ENCODE peak calls at places on chromosomes 7 and 10, in ten cellular contexts. F, Q, J, K, R, N, T, D, W and O are unnamed samples.

GRCh38 chr10:18875480-18875879 is 173.1 kb upstream of the MALRD1 start:
- DNase-seq in F (no peak), Q (no peak), J (no peak), K (no peak), R (no peak), N (no peak), T (no peak), D (no peak), W (no peak), O (no peak)

GRCh38 chr7:157111311-157111710 is 27.4 kb upstream of the UBE3C start:
- DNase-seq in F (no peak), Q (no peak), J (no peak), K (no peak), R (no peak), N (no peak), T (no peak), D (no peak), W (no peak), O (no peak)

GRCh38 chr7:76397409-76398183 is 11.9 kb downstream of the SSC4D start:
- DNase-seq in F (peak; percentile 89), Q (peak; percentile 32), J (peak; percentile 87), K (peak; percentile 93), R (peak; percentile 84), N (peak; percentile 83), T (peak; percentile 89), D (peak; percentile 57), W (peak; percentile 47), O (peak; percentile 89)

GRCh38 chr7:2571409-2571808 is 12.6 kb downstream of the IQCE start:
- DNase-seq in F (peak; percentile 13), Q (no peak), J (no peak), K (no peak), R (no peak), N (no peak), T (no peak), D (no peak), W (peak; percentile 31), O (no peak)

GRCh38 chr7:38262545-38262944 is 10.9 kb downstream of the TARP start:
- DNase-seq in F (no peak), Q (no peak), J (no peak), K (no peak), R (no peak), N (no peak), T (no peak), D (no peak), W (no peak), O (no peak)

GRCh38 chr7:141128506-141128905 is 54.6 kb downstream of the TMEM178B start:
- DNase-seq in F (no peak), Q (no peak), J (no peak), K (no peak), R (no peak), N (no peak), T (no peak), D (no peak), W (no peak), O (no peak)

GRCh38 chr7:74068378-74069085 is 15.1 kb upstream of the LIMK1 start:
- DNase-seq in F (peak; percentile 49), Q (no peak), J (no peak), K (no peak), R (no peak), N (no peak), T (no peak), D (no peak), W (no peak), O (peak; percentile 43)

GRCh38 chr10:99775850-99776249 is 6.6 kb upstream of the ABCC2 start:
- DNase-seq in F (no peak), Q (no peak), J (no peak), K (no peak), R (peak; percentile 84), N (no peak), T (no peak), D (peak; percentile 90), W (no peak), O (no peak)

DNA sequence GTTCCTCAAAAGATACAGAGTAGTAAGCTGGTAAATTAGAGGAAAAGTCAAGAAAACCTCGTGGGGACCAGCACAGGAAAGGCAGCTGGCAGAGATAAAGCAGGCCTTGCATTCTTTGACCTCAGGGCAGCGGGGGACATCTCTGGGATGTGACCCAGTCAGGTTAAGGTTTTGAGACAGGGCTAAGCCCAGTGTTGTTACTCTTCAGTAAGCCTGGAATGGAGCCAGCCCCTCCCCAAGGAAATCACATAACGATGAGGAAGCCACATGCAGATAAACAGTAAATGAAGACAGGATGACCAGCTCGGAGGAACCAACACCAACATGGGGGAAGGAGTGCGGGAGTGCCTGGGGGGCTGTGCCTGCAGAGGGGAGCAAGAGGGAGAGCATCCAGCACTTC is 99.6 kb downstream of the JAZF1 start:
- DNase-seq in F (peak; percentile 61), Q (no peak), J (no peak), K (no peak), R (no peak), N (no peak), T (peak; percentile 24), D (no peak), W (no peak), O (no peak)
- H3K4me1 ChIP-seq in F (peaks cover 37% of the 10 kb centered on the region), Q (peaks cover 26% of the 10 kb centered on the region), J (peaks cover 15% of the 10 kb centered on the region), K (no peaks in the 10 kb centered on the region), R (peaks cover 36% of the 10 kb centered on the region), N (peaks cover 56% of the 10 kb centered on the region), T (no peaks in the 10 kb centered on the region), D (peaks cover 2% of the 10 kb centered on the region), W (peaks cover 22% of the 10 kb centered on the region), O (peaks cover 38% of the 10 kb centered on the region)

GRCh38 chr7:7820409-7820808 is 102.0 kb upstream of the RPA3 start:
- DNase-seq in F (no peak), Q (no peak), J (no peak), K (no peak), R (no peak), N (no peak), T (no peak), D (no peak), W (no peak), O (no peak)

GRCh38 chr7:7819442-7820247 is 101.2 kb upstream of the RPA3 start:
- DNase-seq in F (no peak), Q (no peak), J (no peak), K (no peak), R (no peak), N (no peak), T (no peak), D (no peak), W (no peak), O (no peak)

GRCh38 chr7:7817748-7818147 is 99.3 kb upstream of the RPA3 start:
- DNase-seq in F (no peak), Q (no peak), J (no peak), K (no peak), R (no peak), N (no peak), T (no peak), D (no peak), W (no peak), O (no peak)

GRCh38 chr7:7821517-7821916 is 103.1 kb upstream of the RPA3 start:
- DNase-seq in F (no peak), Q (no peak), J (no peak), K (no peak), R (no peak), N (no peak), T (no peak), D (no peak), W (no peak), O (no peak)

DNA sequence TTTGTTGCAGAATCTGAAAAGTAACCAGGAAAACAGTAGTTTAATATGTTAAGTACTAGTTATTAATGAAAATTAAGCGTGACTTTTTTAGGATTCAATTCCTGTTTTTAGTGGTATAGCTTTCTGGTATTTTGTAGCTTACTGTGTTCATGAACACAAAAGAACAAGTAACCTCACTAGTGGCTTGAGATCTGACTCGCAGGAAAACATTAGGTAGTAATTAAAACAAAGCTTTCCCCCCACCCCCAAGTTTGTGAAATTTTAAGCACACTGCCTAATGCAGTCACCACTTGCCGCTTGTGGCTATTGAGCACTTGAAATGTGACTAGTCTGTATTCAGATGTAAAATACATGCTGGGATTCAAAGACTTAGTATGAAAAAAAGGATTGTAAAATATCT is 102.5 kb upstream of the RPA3 start:
- DNase-seq in F (no peak), Q (no peak), J (no peak), K (no peak), R (no peak), N (no peak), T (no peak), D (no peak), W (no peak), O (no peak)
- H3K27ac ChIP-seq in F (no peak overlapping the region), Q (no peak overlapping the region), J (no peak overlapping the region), K (no peak overlapping the region), R (no peak overlapping the region), N (no peak overlapping the region), T (no peak overlapping the region), D (no peak overlapping the region), W (no peak overlapping the region), O (no peak overlapping the region)

DNA sequence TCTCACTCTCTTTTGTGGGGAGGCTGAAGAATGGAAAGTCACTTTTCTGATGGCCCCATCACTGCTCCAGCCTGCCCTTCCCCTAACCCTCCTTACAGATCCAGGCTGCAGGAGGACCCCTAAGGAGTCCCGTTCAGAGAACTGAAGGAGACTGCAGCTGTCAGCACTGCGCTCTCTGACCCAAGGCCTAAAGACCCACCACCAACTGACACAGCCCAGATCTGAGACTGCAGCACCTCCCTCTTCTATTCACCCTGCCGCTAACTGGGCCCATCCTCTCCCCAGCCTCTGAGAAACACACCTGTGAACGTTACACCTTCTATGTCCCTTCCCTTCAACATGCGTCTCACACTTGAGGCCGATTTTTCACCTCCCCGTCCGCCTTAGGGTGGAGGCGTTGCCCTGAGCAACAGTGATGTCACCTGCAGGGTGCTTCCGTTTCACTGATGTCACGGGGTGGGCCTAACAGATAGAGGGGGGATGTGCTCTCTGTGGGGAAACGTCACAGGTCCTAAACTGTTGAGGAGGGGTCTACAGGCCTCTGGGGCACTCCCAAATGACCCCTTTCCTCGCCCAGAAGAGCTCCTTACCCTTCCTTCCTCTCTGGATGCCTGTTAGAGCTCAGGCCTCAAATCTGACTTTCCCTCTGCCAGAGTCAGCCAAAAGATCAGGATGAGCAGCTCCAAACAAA is 5.1 kb downstream of the ITPRIP start:
- DNase-seq in F (no peak), Q (no peak), J (no peak), K (peak; percentile 69), R (no peak), N (peak; percentile 24), T (no peak), D (peak; percentile 27), W (no peak), O (no peak)
- H3K4me1 ChIP-seq in F (peaks cover 76% of the 10 kb centered on the region), Q (peaks cover 86% of the 10 kb centered on the region), J (peaks cover 98% of the 10 kb centered on the region), K (peaks cover 44% of the 10 kb centered on the region), R (peaks cover 73% of the 10 kb centered on the region), N (peaks cover 94% of the 10 kb centered on the region), T (peaks cover 46% of the 10 kb centered on the region), D (peaks cover 57% of the 10 kb centered on the region), W (peaks cover 72% of the 10 kb centered on the region), O (peaks cover 88% of the 10 kb centered on the region)

GRCh38 chr7:80922254-80923049 is 3.6 kb upstream of the SEMA3C start:
- DNase-seq in F (no peak), Q (no peak), J (no peak), K (no peak), R (no peak), N (peak; percentile 83), T (peak; percentile 30), D (no peak), W (no peak), O (no peak)

GRCh38 chr7:80918909-80919721 is at the start of gene SEMA3C:
- DNase-seq in F (peak; percentile 95), Q (peak; percentile 42), J (peak; percentile 90), K (peak; percentile 95), R (peak; percentile 70), N (peak; percentile 94), T (peak; percentile 90), D (peak; percentile 96), W (peak; percentile 98), O (peak; percentile 94)

GRCh38 chr7:80918406-80918805 is 445 bp downstream of the SEMA3C start:
- DNase-seq in F (no peak), Q (no peak), J (no peak), K (peak; percentile 69), R (no peak), N (no peak), T (no peak), D (no peak), W (peak; percentile 47), O (no peak)

GRCh38 chr7:80921130-80921529 is 2.3 kb upstream of the SEMA3C start:
- DNase-seq in F (no peak), Q (no peak), J (no peak), K (no peak), R (no peak), N (no peak), T (no peak), D (no peak), W (no peak), O (no peak)

GRCh38 chr7:80916770-80917681 is 1.8 kb downstream of the SEMA3C start:
- DNase-seq in F (no peak), Q (no peak), J (no peak), K (no peak), R (peak; percentile 67), N (no peak), T (no peak), D (peak; percentile 71), W (peak; percentile 29), O (no peak)
- H3K27ac ChIP-seq in F (peak overlapping the region; percentile 80), Q (no peak overlapping the region), J (no peak overlapping the region), K (no peak overlapping the region), R (peak overlapping the region; percentile 75), N (no peak overlapping the region), T (no peak overlapping the region), D (peak overlapping the region; percentile 1), W (no peak overlapping the region), O (no peak overlapping the region)